ENCODE peak calls at places on chromosomes 11 and 22, in eight cellular contexts. One of them, this sample, is unnamed.
A peak's percentile ranks its signal among the peaks of the same experiment; 100 is the strongest.

GRCh38 chr11:103953797-103954495 is 82.5 kb upstream of the DDI1 start:
- DNase-seq in heart right ventricle: no peak
- DNase-seq in ELR: no peak
- DNase-seq in EL: no peak
- DNase-seq in right lobe of liver: no peak
- DNase-seq in RWPE1: no peak
- DNase-seq in T-cell: no peak
- DNase-seq in activated T-cell treated with anti-CD3 and anti-CD28 coated beads, Interleukin-2, amount 50 U/mL, for 72 hours: no peak
- DNase-seq in this sample: peak; percentile 60

GRCh38 chr22:22711532-22711913 is 67.1 kb downstream of the GGTLC2 start:
- DNase-seq in heart right ventricle: no peak
- DNase-seq in RWPE1: no peak
- DNase-seq in T-cell: no peak
- DNase-seq in right lobe of liver: no peak
- DNase-seq in ELR: no peak
- DNase-seq in activated T-cell treated with anti-CD3 and anti-CD28 coated beads, Interleukin-2, amount 50 U/mL, for 72 hours: no peak
- DNase-seq in EL: no peak
- DNase-seq in this sample: no peak

GRCh38 chr11:9803685-9804413 is 140.0 kb downstream of the SWAP70 start:
- DNase-seq in heart right ventricle: no peak
- DNase-seq in right lobe of liver: no peak
- DNase-seq in T-cell: no peak
- DNase-seq in RWPE1: no peak
- DNase-seq in activated T-cell treated with anti-CD3 and anti-CD28 coated beads, Interleukin-2, amount 50 U/mL, for 72 hours: no peak
- DNase-seq in ELR: no peak
- DNase-seq in EL: no peak
- DNase-seq in this sample: no peak

GRCh38 chr11:61890536-61891330 is 612 bp downstream of the FADS3 start:
- DNase-seq in ELR: peak; percentile 86
- DNase-seq in activated T-cell treated with anti-CD3 and anti-CD28 coated beads, Interleukin-2, amount 50 U/mL, for 72 hours: peak; percentile 52
- DNase-seq in EL: peak; percentile 84
- DNase-seq in heart right ventricle: peak; percentile 48
- DNase-seq in RWPE1: peak; percentile 49
- DNase-seq in right lobe of liver: no peak
- DNase-seq in T-cell: peak; percentile 24
- DNase-seq in this sample: peak; percentile 40

GRCh38 chr11:125990244-125990643 is 44.4 kb downstream of the VSIG10L2 start:
- DNase-seq in heart right ventricle: peak; percentile 48
- DNase-seq in RWPE1: no peak
- DNase-seq in EL: peak; percentile 1
- DNase-seq in right lobe of liver: no peak
- DNase-seq in T-cell: no peak
- DNase-seq in activated T-cell treated with anti-CD3 and anti-CD28 coated beads, Interleukin-2, amount 50 U/mL, for 72 hours: peak; percentile 24
- DNase-seq in ELR: no peak
- DNase-seq in this sample: peak; percentile 12

GRCh38 chr11:13928566-13929251 is 33.8 kb upstream of the SPON1 start:
- DNase-seq in ELR: peak; percentile 70
- DNase-seq in heart right ventricle: no peak
- DNase-seq in RWPE1: peak; percentile 29
- DNase-seq in EL: peak; percentile 67
- DNase-seq in activated T-cell treated with anti-CD3 and anti-CD28 coated beads, Interleukin-2, amount 50 U/mL, for 72 hours: no peak
- DNase-seq in T-cell: no peak
- DNase-seq in right lobe of liver: no peak
- DNase-seq in this sample: peak; percentile 16

GRCh38 chr11:126930100-126930841 is 70.3 kb downstream of the KIRREL3 start:
- DNase-seq in EL: no peak
- DNase-seq in heart right ventricle: no peak
- DNase-seq in T-cell: no peak
- DNase-seq in right lobe of liver: no peak
- DNase-seq in RWPE1: no peak
- DNase-seq in ELR: no peak
- DNase-seq in activated T-cell treated with anti-CD3 and anti-CD28 coated beads, Interleukin-2, amount 50 U/mL, for 72 hours: no peak
- DNase-seq in this sample: no peak

GRCh38 chr11:10305262-10305963 is 540 bp downstream of the ADM start:
- DNase-seq in T-cell: no peak
- DNase-seq in RWPE1: no peak
- DNase-seq in activated T-cell treated with anti-CD3 and anti-CD28 coated beads, Interleukin-2, amount 50 U/mL, for 72 hours: peak; percentile 36
- DNase-seq in right lobe of liver: peak; percentile 83
- DNase-seq in ELR: peak; percentile 60
- DNase-seq in EL: no peak
- DNase-seq in heart right ventricle: no peak
- DNase-seq in this sample: peak; percentile 68

GRCh38 chr11:11356842-11357241 is 3.8 kb upstream of the CSNK2A3 start:
- DNase-seq in EL: no peak
- DNase-seq in heart right ventricle: no peak
- DNase-seq in ELR: no peak
- DNase-seq in RWPE1: no peak
- DNase-seq in activated T-cell treated with anti-CD3 and anti-CD28 coated beads, Interleukin-2, amount 50 U/mL, for 72 hours: no peak
- DNase-seq in T-cell: no peak
- DNase-seq in right lobe of liver: no peak
- DNase-seq in this sample: no peak

GRCh38 chr11:73784080-73784634 is 3.5 kb upstream of the MRPL48 start:
- DNase-seq in RWPE1: no peak
- DNase-seq in T-cell: no peak
- DNase-seq in ELR: no peak
- DNase-seq in right lobe of liver: no peak
- DNase-seq in heart right ventricle: no peak
- DNase-seq in EL: peak; percentile 30
- DNase-seq in activated T-cell treated with anti-CD3 and anti-CD28 coated beads, Interleukin-2, amount 50 U/mL, for 72 hours: peak; percentile 48
- DNase-seq in this sample: no peak

GRCh38 chr11:124892131-124892530 is 5.5 kb downstream of the ROBO4 start:
- DNase-seq in RWPE1: no peak
- DNase-seq in T-cell: no peak
- DNase-seq in ELR: no peak
- DNase-seq in activated T-cell treated with anti-CD3 and anti-CD28 coated beads, Interleukin-2, amount 50 U/mL, for 72 hours: no peak
- DNase-seq in heart right ventricle: no peak
- DNase-seq in right lobe of liver: no peak
- DNase-seq in EL: no peak
- DNase-seq in this sample: no peak

GRCh38 chr11:95371147-95371546 is 140.1 kb upstream of the SESN3 start:
- DNase-seq in activated T-cell treated with anti-CD3 and anti-CD28 coated beads, Interleukin-2, amount 50 U/mL, for 72 hours: no peak
- DNase-seq in right lobe of liver: no peak
- DNase-seq in EL: no peak
- DNase-seq in RWPE1: no peak
- DNase-seq in heart right ventricle: no peak
- DNase-seq in T-cell: no peak
- DNase-seq in ELR: no peak
- DNase-seq in this sample: no peak

GRCh38 chr11:131893988-131894387 is 523.6 kb downstream of the NTM start:
- DNase-seq in T-cell: no peak
- DNase-seq in heart right ventricle: no peak
- DNase-seq in ELR: no peak
- DNase-seq in right lobe of liver: no peak
- DNase-seq in EL: no peak
- DNase-seq in activated T-cell treated with anti-CD3 and anti-CD28 coated beads, Interleukin-2, amount 50 U/mL, for 72 hours: no peak
- DNase-seq in RWPE1: no peak
- DNase-seq in this sample: no peak

GRCh38 chr11:131302831-131303230 is 67.6 kb upstream of the NTM start:
- DNase-seq in RWPE1: no peak
- DNase-seq in right lobe of liver: no peak
- DNase-seq in activated T-cell treated with anti-CD3 and anti-CD28 coated beads, Interleukin-2, amount 50 U/mL, for 72 hours: no peak
- DNase-seq in heart right ventricle: no peak
- DNase-seq in EL: no peak
- DNase-seq in ELR: no peak
- DNase-seq in T-cell: no peak
- DNase-seq in this sample: no peak

GRCh38 chr11:2268911-2269600 is 1.3 kb downstream of the ASCL2 start:
- DNase-seq in right lobe of liver: peak; percentile 80
- DNase-seq in activated T-cell treated with anti-CD3 and anti-CD28 coated beads, Interleukin-2, amount 50 U/mL, for 72 hours: peak; percentile 91
- DNase-seq in EL: no peak
- DNase-seq in RWPE1: peak; percentile 73
- DNase-seq in heart right ventricle: peak; percentile 17
- DNase-seq in T-cell: no peak
- DNase-seq in ELR: peak; percentile 10
- DNase-seq in this sample: peak; percentile 72

GRCh38 chr11:34044664-34045485 is 6.7 kb upstream of the CAPRIN1 start:
- DNase-seq in T-cell: no peak
- DNase-seq in RWPE1: peak; percentile 74
- DNase-seq in heart right ventricle: no peak
- DNase-seq in activated T-cell treated with anti-CD3 and anti-CD28 coated beads, Interleukin-2, amount 50 U/mL, for 72 hours: peak; percentile 44
- DNase-seq in right lobe of liver: no peak
- DNase-seq in EL: peak; percentile 87
- DNase-seq in ELR: peak; percentile 93
- DNase-seq in this sample: no peak

GRCh38 chr11:82671451-82671850 is 62.2 kb downstream of the FAM181B start:
- DNase-seq in T-cell: no peak
- DNase-seq in EL: no peak
- DNase-seq in heart right ventricle: no peak
- DNase-seq in right lobe of liver: no peak
- DNase-seq in ELR: no peak
- DNase-seq in activated T-cell treated with anti-CD3 and anti-CD28 coated beads, Interleukin-2, amount 50 U/mL, for 72 hours: no peak
- DNase-seq in RWPE1: no peak
- DNase-seq in this sample: no peak

GRCh38 chr11:62539238-62539925 is 7.2 kb downstream of the AHNAK start:
- DNase-seq in EL: peak; percentile 94
- DNase-seq in ELR: peak; percentile 90
- DNase-seq in activated T-cell treated with anti-CD3 and anti-CD28 coated beads, Interleukin-2, amount 50 U/mL, for 72 hours: peak; percentile 76
- DNase-seq in right lobe of liver: peak; percentile 62
- DNase-seq in T-cell: no peak
- DNase-seq in heart right ventricle: peak; percentile 58
- DNase-seq in RWPE1: peak; percentile 90
- DNase-seq in this sample: peak; percentile 83

GRCh38 chr22:43094551-43094950 is 5.4 kb upstream of the TTLL1 start:
- DNase-seq in right lobe of liver: no peak
- DNase-seq in EL: no peak
- DNase-seq in activated T-cell treated with anti-CD3 and anti-CD28 coated beads, Interleukin-2, amount 50 U/mL, for 72 hours: no peak
- DNase-seq in ELR: no peak
- DNase-seq in heart right ventricle: no peak
- DNase-seq in T-cell: no peak
- DNase-seq in RWPE1: no peak
- DNase-seq in this sample: no peak

GRCh38 chr22:50086526-50086925 is 1.3 kb upstream of the MLC1 start:
- DNase-seq in ELR: no peak
- DNase-seq in RWPE1: no peak
- DNase-seq in heart right ventricle: no peak
- DNase-seq in activated T-cell treated with anti-CD3 and anti-CD28 coated beads, Interleukin-2, amount 50 U/mL, for 72 hours: no peak
- DNase-seq in EL: peak; percentile 14
- DNase-seq in right lobe of liver: no peak
- DNase-seq in T-cell: no peak
- DNase-seq in this sample: no peak

GRCh38 chr11:118917488-118918127 is 8.1 kb downstream of the BCL9L start:
- DNase-seq in T-cell: peak; percentile 58
- DNase-seq in right lobe of liver: peak; percentile 96
- DNase-seq in heart right ventricle: peak; percentile 50
- DNase-seq in EL: peak; percentile 90
- DNase-seq in ELR: peak; percentile 89
- DNase-seq in activated T-cell treated with anti-CD3 and anti-CD28 coated beads, Interleukin-2, amount 50 U/mL, for 72 hours: peak; percentile 66
- DNase-seq in RWPE1: peak; percentile 72
- DNase-seq in this sample: peak; percentile 65

GRCh38 chr22:32544953-32545558 is 70.4 kb downstream of the FBXO7 start:
- DNase-seq in ELR: no peak
- DNase-seq in activated T-cell treated with anti-CD3 and anti-CD28 coated beads, Interleukin-2, amount 50 U/mL, for 72 hours: no peak
- DNase-seq in T-cell: no peak
- DNase-seq in right lobe of liver: no peak
- DNase-seq in EL: peak; percentile 52
- DNase-seq in RWPE1: no peak
- DNase-seq in heart right ventricle: no peak
- DNase-seq in this sample: no peak

GRCh38 chr22:39073941-39074340 is 3.1 kb upstream of the APOBEC3G start:
- DNase-seq in activated T-cell treated with anti-CD3 and anti-CD28 coated beads, Interleukin-2, amount 50 U/mL, for 72 hours: no peak
- DNase-seq in heart right ventricle: no peak
- DNase-seq in EL: no peak
- DNase-seq in right lobe of liver: no peak
- DNase-seq in ELR: no peak
- DNase-seq in T-cell: no peak
- DNase-seq in RWPE1: no peak
- DNase-seq in this sample: no peak

GRCh38 chr22:36306227-36306626 is 53.3 kb downstream of the APOL1 start:
- DNase-seq in ELR: no peak
- DNase-seq in EL: no peak
- DNase-seq in RWPE1: no peak
- DNase-seq in right lobe of liver: no peak
- DNase-seq in heart right ventricle: no peak
- DNase-seq in activated T-cell treated with anti-CD3 and anti-CD28 coated beads, Interleukin-2, amount 50 U/mL, for 72 hours: no peak
- DNase-seq in T-cell: no peak
- DNase-seq in this sample: peak; percentile 49

GRCh38 chr11:69261116-69261515 is 32.8 kb upstream of the MYEOV start:
- DNase-seq in activated T-cell treated with anti-CD3 and anti-CD28 coated beads, Interleukin-2, amount 50 U/mL, for 72 hours: no peak
- DNase-seq in heart right ventricle: no peak
- DNase-seq in ELR: no peak
- DNase-seq in RWPE1: no peak
- DNase-seq in EL: no peak
- DNase-seq in T-cell: no peak
- DNase-seq in right lobe of liver: no peak
- DNase-seq in this sample: no peak

GRCh38 chr11:119093951-119094815 is 7.5 kb downstream of the DPAGT1 start:
- DNase-seq in RWPE1: no peak
- DNase-seq in T-cell: no peak
- DNase-seq in right lobe of liver: no peak
- DNase-seq in ELR: peak; percentile 62
- DNase-seq in activated T-cell treated with anti-CD3 and anti-CD28 coated beads, Interleukin-2, amount 50 U/mL, for 72 hours: peak; percentile 53
- DNase-seq in heart right ventricle: no peak
- DNase-seq in EL: peak; percentile 40
- DNase-seq in this sample: peak; percentile 47

GRCh38 chr22:24289781-24290181 is 19.1 kb downstream of the SPECC1L start:
- DNase-seq in heart right ventricle: no peak
- DNase-seq in RWPE1: no peak
- DNase-seq in right lobe of liver: no peak
- DNase-seq in T-cell: no peak
- DNase-seq in activated T-cell treated with anti-CD3 and anti-CD28 coated beads, Interleukin-2, amount 50 U/mL, for 72 hours: no peak
- DNase-seq in ELR: peak; percentile 31
- DNase-seq in EL: peak; percentile 25
- DNase-seq in this sample: no peak

GRCh38 chr11:1851437-1852180 is 1.3 kb upstream of the LSP1 start:
- DNase-seq in heart right ventricle: no peak
- DNase-seq in right lobe of liver: no peak
- DNase-seq in T-cell: no peak
- DNase-seq in EL: no peak
- DNase-seq in activated T-cell treated with anti-CD3 and anti-CD28 coated beads, Interleukin-2, amount 50 U/mL, for 72 hours: no peak
- DNase-seq in ELR: no peak
- DNase-seq in RWPE1: no peak
- DNase-seq in this sample: no peak

GRCh38 chr11:87421422-87421821 is 383.7 kb downstream of the TMEM135 start:
- DNase-seq in ELR: peak; percentile 84
- DNase-seq in heart right ventricle: peak; percentile 67
- DNase-seq in activated T-cell treated with anti-CD3 and anti-CD28 coated beads, Interleukin-2, amount 50 U/mL, for 72 hours: peak; percentile 14
- DNase-seq in RWPE1: peak; percentile 56
- DNase-seq in right lobe of liver: no peak
- DNase-seq in EL: peak; percentile 86
- DNase-seq in T-cell: no peak
- DNase-seq in this sample: peak; percentile 86

GRCh38 chr11:30855383-30856006 is 269.3 kb upstream of the MPPED2 start:
- DNase-seq in T-cell: no peak
- DNase-seq in activated T-cell treated with anti-CD3 and anti-CD28 coated beads, Interleukin-2, amount 50 U/mL, for 72 hours: no peak
- DNase-seq in right lobe of liver: no peak
- DNase-seq in EL: no peak
- DNase-seq in RWPE1: peak; percentile 4
- DNase-seq in ELR: peak; percentile 25
- DNase-seq in heart right ventricle: no peak
- DNase-seq in this sample: no peak